ENCODE peak calls at places on chromosomes 3 and 15, in ten cellular contexts. X is HCT116, R is heart right ventricle, W is fibroblast of lung, U is nephron progenitor cell, P is endothelial cell of umbilical vein, F is fibroblast of pulmonary artery, K is fibroblast of mammary gland, S is endothelial cell, Y is epithelial cell of esophagus. Z is an unnamed sample.

GRCh38 chr15:40354408-40355171 is 3.4 kb upstream of the DISP2 start:
- DNase-seq in U (peak; percentile 59), F (peak; percentile 66), X (no peak), P (peak; percentile 33), R (no peak), W (peak; percentile 43), S (peak; percentile 52), K (peak; percentile 36), Y (no peak), Z (peak; percentile 40)

GRCh38 chr3:197028711-197029510 is 706 bp downstream of the MELTF start:
- DNase-seq in R (no peak), P (no peak), W (no peak), K (no peak), S (no peak), F (no peak), X (no peak), U (peak; percentile 41), Y (no peak), Z (no peak)

GRCh38 chr3:165805834-165806561 is 31.2 kb downstream of the BCHE start:
- DNase-seq in P (no peak), S (no peak), Y (no peak), W (peak; percentile 46), R (no peak), X (no peak), K (peak; percentile 6), F (no peak), U (no peak), Z (peak; percentile 3)

GRCh38 chr15:75646944-75647364 is 758 bp upstream of the SNX33 start:
- DNase-seq in X (no peak), P (no peak), S (peak; percentile 22), K (no peak), F (no peak), Y (no peak), R (no peak), U (peak; percentile 37), W (no peak), Z (peak; percentile 31)

GRCh38 chr3:169618894-169619792 is 44.4 kb downstream of the MECOM start:
- DNase-seq in W (no peak), P (no peak), K (no peak), R (no peak), S (no peak), F (no peak), X (no peak), U (peak; percentile 78), Y (no peak), Z (no peak)

GRCh38 chr15:31359722-31360111 is 33.1 kb downstream of the KLF13 start:
- DNase-seq in P (no peak), Y (no peak), F (no peak), R (no peak), S (no peak), U (no peak), W (no peak), K (no peak), X (no peak), Z (no peak)

GRCh38 chr15:76155742-76156141 is 96.0 kb downstream of the TMEM266 start:
- DNase-seq in P (no peak), R (no peak), X (no peak), S (no peak), W (no peak), Y (no peak), F (no peak), U (no peak), K (peak; percentile 50), Z (no peak)

GRCh38 chr15:40367038-40367672 is 9.1 kb downstream of the DISP2 start:
- DNase-seq in Y (no peak), P (no peak), U (no peak), K (no peak), X (no peak), S (no peak), W (no peak), F (no peak), R (peak; percentile 88), Z (no peak)

GRCh38 chr15:97691799-97692198 is 268.7 kb upstream of the ARRDC4 start:
- DNase-seq in W (no peak), P (no peak), S (no peak), K (no peak), Y (peak; percentile 83), U (no peak), X (peak; percentile 16), R (no peak), F (no peak), Z (no peak)

GRCh38 chr3:156792536-156792935 is 33.6 kb upstream of the LEKR1 start:
- DNase-seq in K (no peak), X (no peak), W (no peak), S (no peak), Y (no peak), U (no peak), F (no peak), P (no peak), R (no peak), Z (no peak)

GRCh38 chr15:51283026-51283425 is 55.4 kb downstream of the CYP19A1 start:
- DNase-seq in S (no peak), Y (no peak), P (no peak), W (no peak), K (no peak), R (no peak), U (no peak), F (no peak), X (no peak), Z (no peak)

GRCh38 chr15:63881431-63881830 is 47.7 kb upstream of the HERC1 start:
- DNase-seq in R (no peak), F (no peak), W (no peak), P (no peak), Y (no peak), U (no peak), X (no peak), S (no peak), K (no peak), Z (no peak)

GRCh38 chr3:38438421-38438820 is 15.3 kb upstream of the ACVR2B start:
- DNase-seq in W (peak; percentile 25), F (peak; percentile 18), P (peak; percentile 50), Y (peak; percentile 50), X (no peak), K (peak; percentile 42), S (no peak), R (peak; percentile 20), U (no peak), Z (no peak)

GRCh38 chr15:59688888-59689625 is at the start of gene BNIP2:
- DNase-seq in U (peak; percentile 99), P (peak; percentile 99), S (peak; percentile 99), Y (peak; percentile 98), K (peak; percentile 98), W (peak; percentile 98), R (peak; percentile 99), X (peak; percentile 94), F (peak; percentile 99), Z (peak; percentile 99)
- TF ChIP-seq CTCF in U (no peak), P (no peak), S (no peak), Y (peak; percentile 22), K (no peak), W (no peak), R (no peak), X (no peak), F (no peak), Z (no peak)

GRCh38 chr3:11770477-11771381 is 76.0 kb downstream of the TAMM41 start:
- DNase-seq in S (peak; percentile 45), W (peak; percentile 82), F (peak; percentile 82), K (peak; percentile 85), R (peak; percentile 43), P (peak; percentile 85), Y (peak; percentile 100), U (peak; percentile 47), X (peak; percentile 87), Z (peak; percentile 81)
- TF ChIP-seq CTCF in S (no peak), W (no peak), F (no peak), K (no peak), R (no peak), P (no peak), Y (no peak), U (no peak), X (no peak), Z (no peak)

GRCh38 chr3:66483006-66483928 is 17.6 kb downstream of the LRIG1 start:
- DNase-seq in R (peak; percentile 84), K (peak; percentile 73), S (no peak), U (no peak), P (peak; percentile 81), F (peak; percentile 44), W (peak; percentile 86), Y (no peak), X (no peak), Z (peak; percentile 52)
- TF ChIP-seq CTCF in R (no peak), K (no peak), S (no peak), U (no peak), P (no peak), F (no peak), W (no peak), Y (no peak), X (no peak), Z (no peak)

GRCh38 chr15:93073465-93073952 is 15.5 kb downstream of the RGMA start:
- DNase-seq in R (no peak), P (no peak), Y (no peak), U (peak; percentile 30), S (no peak), F (no peak), X (no peak), W (no peak), K (no peak), Z (no peak)

GRCh38 chr15:93072011-93072410 is 17.0 kb downstream of the RGMA start:
- DNase-seq in Y (no peak), W (peak; percentile 66), K (peak; percentile 77), X (no peak), F (peak; percentile 62), R (no peak), S (no peak), P (no peak), U (no peak), Z (peak; percentile 30)

GRCh38 chr15:93070901-93071300 is 18.1 kb downstream of the RGMA start:
- DNase-seq in Y (no peak), P (no peak), S (no peak), W (no peak), U (no peak), X (no peak), K (no peak), R (no peak), F (no peak), Z (no peak)

GRCh38 chr15:93071469-93071891 is 17.5 kb downstream of the RGMA start:
- DNase-seq in R (no peak), W (peak; percentile 38), Y (peak; percentile 27), K (peak; percentile 36), X (no peak), P (no peak), F (peak; percentile 41), U (peak; percentile 37), S (no peak), Z (no peak)

DNA sequence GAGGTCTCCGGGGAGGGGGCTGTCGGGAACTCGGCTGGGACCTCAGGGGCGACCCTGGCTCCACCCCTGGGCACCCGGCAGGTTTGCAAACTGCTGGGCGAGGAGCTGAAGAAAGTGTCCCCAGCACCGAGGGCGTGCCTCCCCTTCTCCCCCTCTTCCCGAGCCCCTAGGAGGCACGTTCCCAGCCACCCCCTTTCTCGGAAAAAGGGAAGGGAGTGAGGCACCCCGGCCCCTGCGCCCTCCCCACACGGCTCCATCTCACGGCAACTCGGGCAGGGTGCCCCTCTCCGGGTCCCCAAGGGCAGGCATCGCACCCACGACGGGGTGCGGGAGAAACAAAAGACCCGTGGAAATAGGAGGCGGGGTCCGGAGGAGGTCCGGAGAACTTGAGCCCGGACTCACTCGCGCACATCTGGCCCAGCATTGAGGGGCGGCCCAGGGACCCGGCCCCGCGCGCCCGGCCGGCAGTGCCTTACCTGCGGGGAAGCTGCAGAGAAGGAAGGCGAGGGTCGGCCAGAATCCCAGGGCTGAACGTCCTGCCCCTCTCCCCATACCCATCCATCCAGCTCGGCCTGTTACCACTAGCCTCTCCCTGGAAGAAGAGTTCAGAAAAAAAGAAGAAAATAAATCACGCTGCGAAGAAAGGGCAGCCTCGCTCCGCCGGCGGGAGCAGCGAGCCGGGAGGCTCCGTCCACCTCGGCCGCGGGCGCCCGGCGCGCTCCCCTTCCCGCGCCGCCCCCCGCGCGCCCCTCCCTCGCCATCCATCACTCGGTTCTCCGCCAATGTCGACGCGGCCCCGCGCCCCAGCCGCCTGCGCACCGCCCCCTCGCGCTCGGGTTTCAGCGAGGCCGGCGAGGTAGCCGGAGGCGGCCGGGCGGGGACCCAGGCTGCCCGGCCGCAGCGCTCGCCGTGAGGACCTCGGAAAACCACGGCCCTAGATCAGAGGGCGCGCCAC is 16.3 kb downstream of the RGMA start:
- DNase-seq in K (peak; percentile 53), X (peak; percentile 33), U (peak; percentile 96), Y (peak; percentile 81), S (peak; percentile 69), F (peak; percentile 64), P (peak; percentile 42), W (peak; percentile 58), R (peak; percentile 83), Z (peak; percentile 61)
- TF ChIP-seq CTCF in K (no peak), X (no peak), U (no peak), Y (no peak), S (no peak), F (no peak), P (no peak), W (no peak), R (peak; percentile 12), Z (peak; percentile 4)